ENCODE peak calls at places on chromosomes 2 and 18, in eight cellular contexts. H is psoas muscle, W is RWPE1, J is cardiac muscle cell, C is ovary, D is cardiac fibroblast, T is mucosa of descending colon, U is fibroblast of mammary gland. A is an unnamed sample.

GRCh38 chr2:82355622-82356021 is 2051.1 kb upstream of the LRRTM1 start:
- DNase-seq in H (no peak), W (no peak), J (no peak), C (no peak), D (no peak), T (no peak), U (no peak), A (no peak)

GRCh38 chr2:224869601-224870000 is 153.4 kb upstream of the CCDC195 start:
- DNase-seq in H (no peak), W (peak), J (no peak), C (no peak), D (peak), T (no peak), U (peak), A (no peak)

GRCh38 chr2:7017621-7018260 is 100.5 kb downstream of the RNF144A start:
- DNase-seq in H (no peak), W (no peak), J (no peak), C (no peak), D (no peak), T (no peak), U (no peak), A (no peak)

GRCh38 chr2:29229640-29230039 is 114.4 kb downstream of the CLIP4 start:
- DNase-seq in H (no peak), W (no peak), J (no peak), C (no peak), D (no peak), T (no peak), U (no peak), A (no peak)

GRCh38 chr2:111148225-111148873 is 27.6 kb downstream of the BCL2L11 start:
- DNase-seq in H (no peak), W (no peak), J (no peak), C (no peak), D (no peak), T (no peak), U (no peak), A (no peak)

GRCh38 chr2:65678779-65679394 is 246.5 kb upstream of the SPRED2 start:
- DNase-seq in H (no peak), W (no peak), J (no peak), C (no peak), D (no peak), T (no peak), U (no peak), A (no peak)

GRCh38 chr18:28041366-28041765 is 135.6 kb downstream of the CDH2 start:
- DNase-seq in H (no peak), W (no peak), J (peak), C (no peak), D (peak), T (no peak), U (peak), A (no peak)

GRCh38 chr2:51413726-51414125 is 381.8 kb upstream of the NRXN1 start:
- DNase-seq in H (no peak), W (no peak), J (no peak), C (no peak), D (no peak), T (no peak), U (no peak), A (no peak)

GRCh38 chr2:235078914-235079472 is 127.2 kb downstream of the SH3BP4 start:
- DNase-seq in H (no peak), W (no peak), J (no peak), C (no peak), D (no peak), T (no peak), U (no peak), A (no peak)

GRCh38 chr2:156466739-156467405 is 30.7 kb downstream of the GPD2 start:
- DNase-seq in H (no peak), W (no peak), J (no peak), C (peak), D (peak), T (peak), U (peak), A (no peak)

GRCh38 chr18:26978812-26979341 is 113.4 kb upstream of the AQP4 start:
- DNase-seq in H (no peak), W (no peak), J (no peak), C (no peak), D (no peak), T (no peak), U (no peak), A (no peak)

GRCh38 chr2:119495948-119496347 is 28.3 kb downstream of the SCTR start:
- DNase-seq in H (no peak), W (no peak), J (no peak), C (no peak), D (no peak), T (no peak), U (no peak), A (no peak)

GRCh38 chr18:13390196-13390595 is 171.6 kb downstream of the LDLRAD4 start:
- DNase-seq in H (no peak), W (no peak), J (no peak), C (no peak), D (no peak), T (no peak), U (no peak), A (no peak)

GRCh38 chr2:240229603-240230423 is 89.4 kb upstream of the OTOS start:
- DNase-seq in H (no peak), W (no peak), J (no peak), C (no peak), D (peak), T (no peak), U (peak), A (peak)

GRCh38 chr2:86249843-86250402 is 50.7 kb downstream of the MRPL35 start:
- DNase-seq in H (no peak), W (no peak), J (no peak), C (no peak), D (no peak), T (peak), U (peak), A (no peak)
- TF ChIP-seq CTCF in H (no peak), W (no peak), J (peak), C (no peak), D (peak), T (peak), U (peak), A (no peak)

GRCh38 chr2:177767768-177768167 is 304.8 kb downstream of the PDE11A start:
- DNase-seq in H (no peak), W (no peak), J (no peak), C (no peak), D (no peak), T (no peak), U (no peak), A (no peak)

GRCh38 chr2:177771191-177771590 is 301.4 kb downstream of the PDE11A start:
- DNase-seq in H (no peak), W (no peak), J (no peak), C (no peak), D (no peak), T (no peak), U (no peak), A (no peak)

GRCh38 chr2:177778472-177778871 is 294.1 kb downstream of the PDE11A start:
- DNase-seq in H (no peak), W (no peak), J (no peak), C (no peak), D (no peak), T (no peak), U (no peak), A (no peak)

DNA sequence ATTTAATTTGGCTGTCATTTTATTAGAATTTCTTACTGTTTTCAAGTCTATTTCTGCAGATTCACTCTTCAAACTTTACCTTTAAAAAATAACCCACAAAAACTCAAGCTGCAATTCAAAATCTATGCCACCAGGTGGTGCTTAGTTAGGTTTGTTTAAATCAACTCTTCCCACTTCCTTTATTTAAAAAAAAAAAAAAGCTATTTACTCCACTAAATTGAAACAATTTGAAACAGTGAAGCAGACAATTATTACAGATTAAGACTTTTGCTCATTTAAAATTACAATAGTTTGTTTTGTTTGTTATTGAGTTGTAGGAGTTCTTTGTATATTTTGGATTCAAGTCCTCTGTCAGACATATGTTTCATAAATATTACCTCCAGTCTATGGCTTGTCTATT is 300.0 kb downstream of the PDE11A start:
- DNase-seq in H (no peak), W (peak), J (peak), C (no peak), D (peak), T (no peak), U (peak), A (no peak)
- TF ChIP-seq CTCF in H (peak), W (peak), J (peak), C (no peak), D (peak), T (no peak), U (peak), A (peak)

DNA sequence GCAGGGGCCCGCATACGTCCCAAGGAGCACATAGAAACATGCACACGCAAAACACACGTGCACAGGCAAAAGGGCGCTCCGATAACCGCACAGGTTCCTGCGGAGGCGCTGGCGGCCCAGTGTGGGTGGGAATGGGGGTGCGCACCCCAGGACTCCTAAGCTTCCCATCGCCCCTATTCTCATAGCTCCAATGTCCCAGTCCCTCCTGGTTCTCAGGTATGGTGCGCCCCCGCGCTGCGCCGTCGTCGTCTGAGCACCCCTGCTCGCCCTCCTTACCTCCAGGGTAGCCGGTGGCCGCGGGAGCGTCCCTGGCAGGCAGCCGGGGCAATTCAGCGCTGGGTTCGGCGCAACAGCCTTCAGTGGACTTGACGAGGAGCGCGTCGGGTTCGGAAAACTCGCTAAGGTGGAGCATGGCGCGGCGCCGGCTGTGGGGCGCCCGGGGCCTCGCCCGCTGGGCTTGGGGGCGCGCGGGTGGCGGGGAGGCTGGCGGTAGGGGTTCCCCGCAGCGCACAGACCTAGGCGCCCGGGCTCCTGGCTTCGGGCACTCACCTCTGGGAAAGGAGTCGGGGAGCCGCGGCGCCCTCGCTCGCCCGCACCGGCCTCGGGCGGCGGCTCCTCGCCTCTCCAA is 328 bp downstream of the EGR4 start:
- DNase-seq in H (no peak), W (no peak), J (no peak), C (no peak), D (no peak), T (no peak), U (no peak), A (no peak)
- TF ChIP-seq CTCF in H (no peak), W (no peak), J (no peak), C (no peak), D (no peak), T (no peak), U (no peak), A (no peak)

GRCh38 chr2:216904554-216904953 is 44.7 kb upstream of the TNP1 start:
- DNase-seq in H (no peak), W (no peak), J (no peak), C (no peak), D (no peak), T (no peak), U (no peak), A (no peak)

GRCh38 chr2:216909541-216910175 is 49.8 kb upstream of the TNP1 start:
- DNase-seq in H (no peak), W (no peak), J (no peak), C (no peak), D (no peak), T (no peak), U (no peak), A (no peak)

GRCh38 chr2:216904974-216905373 is 45.1 kb upstream of the TNP1 start:
- DNase-seq in H (no peak), W (no peak), J (no peak), C (no peak), D (no peak), T (no peak), U (peak), A (no peak)

GRCh38 chr2:216903470-216903869 is 43.6 kb upstream of the TNP1 start:
- DNase-seq in H (no peak), W (no peak), J (no peak), C (no peak), D (no peak), T (no peak), U (no peak), A (no peak)

DNA sequence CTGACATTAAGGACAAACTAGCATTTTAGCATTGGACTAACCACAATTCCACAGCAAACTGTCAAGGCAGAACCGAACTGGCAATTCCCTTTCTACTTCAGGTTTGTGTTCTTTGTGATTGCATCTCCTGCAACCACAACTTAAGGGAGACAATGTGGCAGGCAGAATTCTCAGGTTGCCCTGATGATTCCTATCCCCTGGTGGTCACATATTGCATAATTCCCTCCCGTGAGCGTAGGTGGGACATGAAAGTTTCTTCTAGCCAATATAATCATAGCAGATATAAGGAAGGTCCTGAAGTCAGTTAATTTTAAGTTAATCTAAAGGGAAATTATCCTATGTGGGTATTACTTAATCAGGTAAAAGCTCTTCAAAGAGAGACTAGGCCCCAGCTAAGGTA is 45.8 kb upstream of the TNP1 start:
- DNase-seq in H (no peak), W (no peak), J (no peak), C (no peak), D (no peak), T (no peak), U (no peak), A (no peak)
- TF ChIP-seq CTCF in H (no peak), W (no peak), J (no peak), C (no peak), D (no peak), T (no peak), U (no peak), A (no peak)

DNA sequence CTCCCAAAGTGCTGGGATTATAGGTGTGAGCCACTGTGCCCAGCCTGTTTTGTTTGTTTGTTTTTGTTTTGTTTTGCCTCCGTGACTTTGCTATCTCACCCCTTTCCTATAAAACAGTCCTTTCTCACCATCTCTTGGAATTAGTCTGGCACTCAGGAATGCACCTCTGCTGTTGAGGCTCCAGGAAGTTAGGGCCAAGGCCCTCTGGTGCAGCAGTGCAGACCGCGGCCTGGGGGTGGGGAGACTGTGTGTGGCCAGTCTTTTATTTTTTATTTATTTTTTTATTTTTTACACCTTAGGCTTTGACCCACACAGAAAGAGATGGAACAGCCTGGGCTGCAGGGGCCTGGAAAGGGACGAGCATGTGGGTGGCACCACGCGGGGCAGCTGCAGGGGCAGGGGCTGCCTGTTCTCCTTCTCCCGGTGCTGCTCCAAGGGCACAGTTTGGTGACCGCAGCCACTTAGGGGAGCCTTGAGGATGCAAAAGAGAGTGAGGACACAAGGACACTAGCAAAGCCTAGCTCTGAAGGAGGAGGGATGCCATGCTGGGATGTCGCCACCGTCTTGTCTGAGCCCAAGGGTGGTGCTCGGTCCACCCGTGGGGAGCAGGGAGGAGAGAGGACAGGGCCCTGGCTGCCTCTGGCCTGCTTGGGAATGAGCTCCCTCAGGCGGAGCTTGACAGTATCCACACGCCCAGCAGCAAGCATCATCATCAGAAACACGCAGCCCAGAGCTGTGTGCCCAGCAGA is 19.4 kb upstream of the ALPI start:
- DNase-seq in H (peak), W (no peak), J (no peak), C (no peak), D (no peak), T (no peak), U (no peak), A (no peak)
- TF ChIP-seq CTCF in H (no peak), W (no peak), J (no peak), C (no peak), D (no peak), T (no peak), U (no peak), A (no peak)

GRCh38 chr2:238285653-238286082 is 2.7 kb downstream of the PER2 start:
- DNase-seq in H (peak), W (peak), J (no peak), C (peak), D (peak), T (peak), U (peak), A (peak)
- TF ChIP-seq CTCF in H (no peak), W (no peak), J (no peak), C (no peak), D (no peak), T (no peak), U (no peak), A (no peak)

GRCh38 chr2:200703132-200703925 is 108.4 kb upstream of the BZW1 start:
- DNase-seq in H (no peak), W (peak), J (peak), C (peak), D (peak), T (peak), U (peak), A (no peak)
- TF ChIP-seq CTCF in H (peak), W (peak), J (peak), C (peak), D (peak), T (no peak), U (peak), A (peak)

GRCh38 chr18:67710639-67711038 is 194.1 kb upstream of the DSEL start:
- DNase-seq in H (no peak), W (no peak), J (no peak), C (no peak), D (no peak), T (no peak), U (peak), A (no peak)
- TF ChIP-seq CTCF in H (no peak), W (no peak), J (peak), C (no peak), D (no peak), T (no peak), U (peak), A (no peak)

GRCh38 chr2:169446452-169446851 is 32.8 kb upstream of the BBS5 start:
- DNase-seq in H (no peak), W (no peak), J (no peak), C (no peak), D (no peak), T (no peak), U (no peak), A (no peak)
- TF ChIP-seq CTCF in H (no peak), W (no peak), J (no peak), C (no peak), D (no peak), T (no peak), U (no peak), A (no peak)